ENCODE peak calls at places on chromosomes 1 and 21, in seven cellular contexts. One of them, this sample, is unnamed.

GRCh38 chr1:223810586-223810985 is 35.2 kb downstream of the TP53BP2 start:
- DNase-seq in Panc1: peak
- DNase-seq in psoas muscle: no peak
- DNase-seq in fibroblast of lung: peak
- DNase-seq in heart left ventricle: no peak
- DNase-seq in nephron progenitor cell: no peak
- DNase-seq in NT2/D1: no peak
- DNase-seq in this sample: no peak

GRCh38 chr1:22418852-22419480 is 32.7 kb upstream of the ZBTB40 start:
- DNase-seq in nephron progenitor cell: no peak
- DNase-seq in Panc1: no peak
- DNase-seq in fibroblast of lung: peak
- DNase-seq in psoas muscle: no peak
- DNase-seq in heart left ventricle: no peak
- DNase-seq in NT2/D1: no peak
- DNase-seq in this sample: no peak

GRCh38 chr1:205356424-205357151 is at the start of gene KLHDC8A:
- DNase-seq in Panc1: no peak
- DNase-seq in psoas muscle: no peak
- DNase-seq in NT2/D1: no peak
- DNase-seq in heart left ventricle: no peak
- DNase-seq in fibroblast of lung: peak
- DNase-seq in nephron progenitor cell: peak
- DNase-seq in this sample: no peak

GRCh38 chr1:71783096-71783495 is 499.2 kb downstream of the NEGR1 start:
- DNase-seq in NT2/D1: no peak
- DNase-seq in psoas muscle: no peak
- DNase-seq in fibroblast of lung: no peak
- DNase-seq in heart left ventricle: no peak
- DNase-seq in Panc1: no peak
- DNase-seq in nephron progenitor cell: no peak
- DNase-seq in this sample: no peak

GRCh38 chr1:41482906-41483895 is 1.3 kb downstream of the EDN2 start:
- DNase-seq in heart left ventricle: peak
- DNase-seq in fibroblast of lung: no peak
- DNase-seq in NT2/D1: no peak
- DNase-seq in psoas muscle: no peak
- DNase-seq in nephron progenitor cell: no peak
- DNase-seq in Panc1: no peak
- DNase-seq in this sample: peak

GRCh38 chr21:29181799-29182470 is 51.5 kb downstream of the MAP3K7CL start:
- DNase-seq in NT2/D1: no peak
- DNase-seq in fibroblast of lung: peak
- DNase-seq in psoas muscle: no peak
- DNase-seq in nephron progenitor cell: no peak
- DNase-seq in heart left ventricle: no peak
- DNase-seq in Panc1: no peak
- DNase-seq in this sample: no peak

GRCh38 chr21:17925900-17926299 is 106.7 kb upstream of the C21orf91 start:
- DNase-seq in Panc1: no peak
- DNase-seq in psoas muscle: no peak
- DNase-seq in heart left ventricle: no peak
- DNase-seq in fibroblast of lung: peak
- DNase-seq in NT2/D1: peak
- DNase-seq in nephron progenitor cell: peak
- DNase-seq in this sample: no peak

GRCh38 chr1:56864430-56864829 is 9.8 kb downstream of the C8A start:
- DNase-seq in NT2/D1: no peak
- DNase-seq in fibroblast of lung: no peak
- DNase-seq in psoas muscle: no peak
- DNase-seq in Panc1: no peak
- DNase-seq in nephron progenitor cell: no peak
- DNase-seq in heart left ventricle: no peak
- DNase-seq in this sample: no peak

GRCh38 chr1:197811769-197812168 is 36.5 kb upstream of the DENND1B start:
- DNase-seq in NT2/D1: no peak
- DNase-seq in fibroblast of lung: peak
- DNase-seq in nephron progenitor cell: no peak
- DNase-seq in psoas muscle: no peak
- DNase-seq in Panc1: no peak
- DNase-seq in heart left ventricle: no peak
- DNase-seq in this sample: no peak

GRCh38 chr1:194176212-194176611 is 989.8 kb upstream of the B3GALT2 start:
- DNase-seq in heart left ventricle: no peak
- DNase-seq in nephron progenitor cell: no peak
- DNase-seq in fibroblast of lung: no peak
- DNase-seq in NT2/D1: peak
- DNase-seq in Panc1: no peak
- DNase-seq in psoas muscle: no peak
- DNase-seq in this sample: no peak

GRCh38 chr1:222975472-222976122 is 160.8 kb downstream of the DISP1 start:
- DNase-seq in Panc1: no peak
- DNase-seq in NT2/D1: no peak
- DNase-seq in fibroblast of lung: peak
- DNase-seq in heart left ventricle: no peak
- DNase-seq in psoas muscle: no peak
- DNase-seq in nephron progenitor cell: no peak
- DNase-seq in this sample: no peak

GRCh38 chr1:84300991-84301758 is at the start of gene SAMD13:
- DNase-seq in fibroblast of lung: peak
- DNase-seq in psoas muscle: peak
- DNase-seq in heart left ventricle: no peak
- DNase-seq in nephron progenitor cell: peak
- DNase-seq in Panc1: peak
- DNase-seq in NT2/D1: no peak
- DNase-seq in this sample: peak

GRCh38 chr1:162081316-162081715 is 11.8 kb downstream of the NOS1AP start:
- DNase-seq in NT2/D1: no peak
- DNase-seq in psoas muscle: no peak
- DNase-seq in nephron progenitor cell: no peak
- DNase-seq in fibroblast of lung: peak
- DNase-seq in Panc1: peak
- DNase-seq in heart left ventricle: no peak
- DNase-seq in this sample: no peak

GRCh38 chr1:184298321-184299052 is 88.3 kb upstream of the C1orf21 start:
- DNase-seq in heart left ventricle: no peak
- DNase-seq in nephron progenitor cell: no peak
- DNase-seq in NT2/D1: no peak
- DNase-seq in Panc1: no peak
- DNase-seq in fibroblast of lung: peak
- DNase-seq in psoas muscle: no peak
- DNase-seq in this sample: no peak

GRCh38 chr1:54543729-54544496 is 4.1 kb upstream of the ACOT11 start:
- DNase-seq in psoas muscle: no peak
- DNase-seq in heart left ventricle: no peak
- DNase-seq in NT2/D1: no peak
- DNase-seq in nephron progenitor cell: no peak
- DNase-seq in fibroblast of lung: peak
- DNase-seq in Panc1: no peak
- DNase-seq in this sample: no peak

GRCh38 chr1:220685879-220686278 is 4.3 kb upstream of the C1orf115 start:
- DNase-seq in fibroblast of lung: no peak
- DNase-seq in psoas muscle: no peak
- DNase-seq in heart left ventricle: no peak
- DNase-seq in Panc1: no peak
- DNase-seq in nephron progenitor cell: no peak
- DNase-seq in NT2/D1: no peak
- DNase-seq in this sample: no peak

GRCh38 chr21:38875694-38876492 is 70.2 kb downstream of the ETS2 start:
- DNase-seq in fibroblast of lung: peak
- DNase-seq in NT2/D1: no peak
- DNase-seq in nephron progenitor cell: no peak
- DNase-seq in heart left ventricle: no peak
- DNase-seq in Panc1: no peak
- DNase-seq in psoas muscle: no peak
- DNase-seq in this sample: no peak

GRCh38 chr1:209696673-209697072 is 8.0 kb upstream of the HSD11B1 start:
- DNase-seq in nephron progenitor cell: no peak
- DNase-seq in fibroblast of lung: no peak
- DNase-seq in heart left ventricle: no peak
- DNase-seq in Panc1: no peak
- DNase-seq in NT2/D1: no peak
- DNase-seq in psoas muscle: no peak
- DNase-seq in this sample: no peak

GRCh38 chr1:224433041-224433670 is 1.4 kb downstream of the WDR26 start:
- DNase-seq in fibroblast of lung: peak
- DNase-seq in psoas muscle: no peak
- DNase-seq in heart left ventricle: peak
- DNase-seq in NT2/D1: no peak
- DNase-seq in Panc1: no peak
- DNase-seq in nephron progenitor cell: peak
- DNase-seq in this sample: peak

GRCh38 chr1:95041491-95042165 is 31.1 kb downstream of the ALG14 start:
- DNase-seq in Panc1: peak
- DNase-seq in NT2/D1: no peak
- DNase-seq in nephron progenitor cell: peak
- DNase-seq in psoas muscle: no peak
- DNase-seq in fibroblast of lung: peak
- DNase-seq in heart left ventricle: no peak
- DNase-seq in this sample: no peak

GRCh38 chr1:170765712-170766330 is 101.9 kb downstream of the PRRX1 start:
- DNase-seq in fibroblast of lung: peak
- DNase-seq in NT2/D1: no peak
- DNase-seq in psoas muscle: no peak
- DNase-seq in nephron progenitor cell: no peak
- DNase-seq in heart left ventricle: no peak
- DNase-seq in Panc1: no peak
- DNase-seq in this sample: no peak

GRCh38 chr1:57269621-57270235 is 154.1 kb downstream of the DAB1 start:
- DNase-seq in psoas muscle: no peak
- DNase-seq in nephron progenitor cell: no peak
- DNase-seq in heart left ventricle: no peak
- DNase-seq in NT2/D1: no peak
- DNase-seq in fibroblast of lung: no peak
- DNase-seq in Panc1: no peak
- DNase-seq in this sample: no peak

GRCh38 chr1:5832916-5833895 is 159.0 kb downstream of the NPHP4 start:
- DNase-seq in psoas muscle: no peak
- DNase-seq in Panc1: no peak
- DNase-seq in fibroblast of lung: no peak
- DNase-seq in nephron progenitor cell: no peak
- DNase-seq in heart left ventricle: no peak
- DNase-seq in NT2/D1: no peak
- DNase-seq in this sample: peak

GRCh38 chr1:237527761-237528160 is 363.0 kb downstream of the ZP4 start:
- DNase-seq in nephron progenitor cell: no peak
- DNase-seq in heart left ventricle: no peak
- DNase-seq in fibroblast of lung: no peak
- DNase-seq in NT2/D1: no peak
- DNase-seq in Panc1: no peak
- DNase-seq in psoas muscle: no peak
- DNase-seq in this sample: no peak

GRCh38 chr1:46469846-46470245 is 19.8 kb upstream of the DMBX1 start:
- DNase-seq in NT2/D1: no peak
- DNase-seq in fibroblast of lung: no peak
- DNase-seq in psoas muscle: no peak
- DNase-seq in Panc1: no peak
- DNase-seq in nephron progenitor cell: no peak
- DNase-seq in heart left ventricle: peak
- DNase-seq in this sample: no peak

GRCh38 chr1:116861137-116861536 is 48.6 kb upstream of the PTGFRN start:
- DNase-seq in NT2/D1: peak
- DNase-seq in psoas muscle: no peak
- DNase-seq in fibroblast of lung: no peak
- DNase-seq in nephron progenitor cell: no peak
- DNase-seq in heart left ventricle: no peak
- DNase-seq in Panc1: no peak
- DNase-seq in this sample: no peak

GRCh38 chr1:229526695-229527094 is 18.6 kb upstream of the NUP133 start:
- DNase-seq in NT2/D1: no peak
- DNase-seq in heart left ventricle: no peak
- DNase-seq in nephron progenitor cell: no peak
- DNase-seq in fibroblast of lung: no peak
- DNase-seq in psoas muscle: no peak
- DNase-seq in Panc1: no peak
- DNase-seq in this sample: no peak

This sample was measured in lower lobe of right lung.